ENCODE peak calls at places on chromosomes 5 and 9, in six cellular contexts. N is K562, P is pancreas, U is SK-N-SH, B is right atrium auricular region, D is glutamatergic neuron. I is an unnamed sample.

GRCh38 chr9:105191508-105192118 is 52.8 kb upstream of the SLC44A1 start:
- DNase-seq in B (no peak), D (no peak), N (no peak), U (no peak), P (no peak), I (no peak)

GRCh38 chr5:128539038-128539429 is 989 bp upstream of the FBN2 start:
- DNase-seq in P (no peak), D (no peak), N (no peak), B (no peak), U (no peak), I (no peak)

GRCh38 chr9:100088202-100088601 is 10.6 kb downstream of the ERP44 start:
- DNase-seq in B (no peak), N (peak), D (no peak), U (no peak), P (no peak), I (no peak)

GRCh38 chr9:137955586-137955985 is 78.0 kb downstream of the CACNA1B start:
- DNase-seq in P (no peak), B (no peak), N (no peak), U (no peak), D (no peak), I (no peak)

GRCh38 chr9:110427497-110428104 is 89.9 kb upstream of the TXNDC8 start:
- DNase-seq in N (peak), D (peak), P (peak), B (no peak), U (peak), I (no peak)

GRCh38 chr5:144191461-144191860 is 20.8 kb downstream of the KCTD16 start:
- DNase-seq in D (no peak), B (no peak), P (no peak), U (no peak), N (no peak), I (no peak)

GRCh38 chr5:52767766-52768480 is 19.8 kb upstream of the ITGA1 start:
- DNase-seq in U (no peak), B (no peak), D (no peak), P (no peak), N (no peak), I (no peak)

GRCh38 chr5:89211836-89212235 is 328.9 kb upstream of the MEF2C start:
- DNase-seq in D (no peak), P (no peak), U (no peak), B (no peak), N (no peak), I (no peak)

GRCh38 chr9:14096182-14096922 is 217.6 kb downstream of the NFIB start:
- DNase-seq in N (no peak), B (no peak), D (no peak), P (peak), U (peak), I (no peak)

GRCh38 chr5:168365581-168366081 is 74.2 kb downstream of the WWC1 start:
- DNase-seq in D (no peak), B (no peak), P (peak), N (no peak), U (no peak), I (no peak)
- TF ChIP-seq CTCF in D (no peak), B (no peak), P (peak), N (no peak), U (no peak), I (no peak)

GRCh38 chr5:8241558-8241957 is 372.6 kb downstream of the MTRR start:
- DNase-seq in P (no peak), D (no peak), U (no peak), N (no peak), B (no peak), I (no peak)

GRCh38 chr5:8247074-8247473 is 378.1 kb downstream of the MTRR start:
- DNase-seq in U (no peak), D (no peak), N (no peak), B (no peak), P (no peak), I (no peak)

GRCh38 chr5:8253376-8253775 is 384.4 kb downstream of the MTRR start:
- DNase-seq in U (no peak), B (no peak), N (no peak), P (no peak), D (no peak), I (no peak)

DNA sequence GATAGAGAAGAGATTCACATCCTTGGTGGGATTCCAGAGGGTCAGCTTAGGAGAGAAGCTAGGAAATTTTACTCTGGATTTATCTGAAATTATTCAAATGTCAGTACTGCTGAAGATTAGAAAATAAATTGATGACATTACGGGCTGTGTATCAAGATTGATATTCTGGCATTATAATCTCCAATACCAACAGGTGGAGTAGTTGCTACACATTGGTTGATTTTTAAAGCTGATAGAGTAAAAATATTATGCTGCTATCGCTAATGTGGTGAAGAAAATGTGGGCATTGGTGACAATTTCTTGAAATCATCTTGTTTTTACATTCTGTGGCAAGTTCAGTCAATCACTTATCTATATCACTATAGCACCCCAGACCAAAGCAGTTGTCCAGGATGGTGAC is 378.5 kb downstream of the MTRR start:
- DNase-seq in U (no peak), N (no peak), B (no peak), D (no peak), P (no peak), I (no peak)
- TF ChIP-seq CTCF in U (peak), N (no peak), B (no peak), D (no peak), P (no peak), I (no peak)

DNA sequence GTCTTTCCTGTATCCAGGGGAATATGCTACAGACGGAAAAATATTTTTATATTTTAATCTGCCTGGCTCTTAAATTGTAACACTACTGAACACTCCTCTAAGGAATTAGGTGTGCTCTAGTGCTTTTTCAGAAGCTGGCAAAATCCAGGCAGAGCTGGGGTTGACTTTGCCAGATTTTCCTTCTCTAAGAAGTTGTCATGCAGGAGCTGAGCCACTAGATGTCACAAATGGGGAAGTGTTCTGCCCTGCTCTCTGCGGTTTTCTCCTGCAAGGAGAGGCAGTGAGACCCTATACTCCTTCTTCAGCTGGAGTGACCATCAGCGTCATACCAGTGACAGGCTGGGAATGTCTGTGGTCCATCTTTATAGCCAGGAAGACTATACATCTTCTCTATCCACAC is 112.5 kb downstream of the HAPLN1 start:
- DNase-seq in B (no peak), P (peak), D (peak), N (peak), U (peak), I (no peak)
- TF ChIP-seq CTCF in B (peak), P (no peak), D (peak), N (peak), U (peak), I (no peak)

GRCh38 chr9:106557996-106558667 is 304.8 kb upstream of the ZNF462 start:
- DNase-seq in P (no peak), D (no peak), B (no peak), N (no peak), U (no peak), I (no peak)

GRCh38 chr9:106560540-106560939 is 302.4 kb upstream of the ZNF462 start:
- DNase-seq in D (no peak), N (no peak), B (no peak), U (no peak), P (no peak), I (no peak)
- TF ChIP-seq CTCF in D (peak), N (no peak), B (no peak), U (peak), P (no peak), I (no peak)

DNA sequence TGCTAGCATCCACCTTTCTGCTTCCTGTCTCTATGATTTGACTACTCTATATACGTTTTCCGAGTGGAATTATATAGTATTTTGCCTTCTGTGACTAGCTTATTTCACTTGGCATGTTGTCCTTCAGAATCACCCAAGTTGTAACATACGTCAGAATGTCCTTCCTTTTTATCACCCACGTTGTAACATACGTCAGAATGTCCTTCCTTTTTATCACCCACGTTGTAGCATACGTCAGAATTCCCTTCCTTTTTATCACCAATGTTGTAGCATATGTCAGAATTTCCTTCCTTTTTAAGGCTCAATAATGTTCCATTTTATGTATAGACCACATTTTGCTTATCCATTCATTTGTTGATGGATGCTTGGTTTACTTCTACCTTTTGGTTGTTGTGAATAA is 22.9 kb upstream of the TAS2R1 start:
- DNase-seq in B (no peak), P (no peak), D (no peak), U (no peak), N (no peak), I (no peak)
- TF ChIP-seq CTCF in B (no peak), P (no peak), D (peak), U (no peak), N (no peak), I (no peak)

GRCh38 chr5:2133936-2134335 is 251.2 kb upstream of the IRX4 start:
- DNase-seq in D (no peak), P (no peak), U (no peak), N (no peak), B (no peak), I (no peak)

GRCh38 chr5:2135354-2135753 is 252.6 kb upstream of the IRX4 start:
- DNase-seq in U (no peak), B (no peak), N (no peak), P (no peak), D (no peak), I (no peak)

GRCh38 chr5:2135833-2136232 is 253.1 kb upstream of the IRX4 start:
- DNase-seq in D (no peak), U (no peak), P (no peak), B (no peak), N (no peak), I (no peak)

GRCh38 chr5:2133080-2133479 is 250.4 kb upstream of the IRX4 start:
- DNase-seq in U (no peak), P (no peak), N (no peak), B (no peak), D (no peak), I (no peak)

GRCh38 chr5:2134543-2135299 is 252.0 kb upstream of the IRX4 start:
- DNase-seq in D (no peak), P (no peak), U (no peak), B (no peak), N (no peak), I (no peak)
- TF ChIP-seq CTCF in D (no peak), P (no peak), U (no peak), B (no peak), N (no peak), I (no peak)